ENCODE peak calls at places on chromosomes 2 and 18, in ten cellular contexts. M, A, S, N, Z, H, O, J, P and X are unnamed samples.

GRCh38 chr2:75920721-75921551 is 210.2 kb upstream of the GCFC2 start:
- DNase-seq in M (no peak), A (peak), S (peak), N (no peak), Z (no peak), H (no peak), O (no peak), J (no peak), P (no peak), X (no peak)

GRCh38 chr2:43569921-43570320 is 25.9 kb downstream of the THADA start:
- DNase-seq in M (no peak), A (no peak), S (no peak), N (no peak), Z (no peak), H (no peak), O (no peak), J (no peak), P (no peak), X (no peak)

GRCh38 chr2:134838143-134838620 is at the start of gene ACMSD:
- DNase-seq in M (no peak), A (no peak), S (no peak), N (no peak), Z (no peak), H (no peak), O (no peak), J (no peak), P (no peak), X (no peak)

GRCh38 chr2:235940330-235940729 is 227.9 kb downstream of the GBX2 start:
- DNase-seq in M (no peak), A (no peak), S (no peak), N (peak), Z (no peak), H (no peak), O (no peak), J (no peak), P (peak), X (no peak)

GRCh38 chr2:165837122-165837521 is 43.1 kb upstream of the GALNT3 start:
- DNase-seq in M (no peak), A (no peak), S (no peak), N (no peak), Z (no peak), H (peak), O (no peak), J (no peak), P (peak), X (no peak)

GRCh38 chr2:181077128-181077709 is 96.8 kb downstream of the UBE2E3 start:
- DNase-seq in M (no peak), A (no peak), S (no peak), N (no peak), Z (peak), H (peak), O (no peak), J (no peak), P (no peak), X (peak)

GRCh38 chr2:69572640-69573039 is 70.9 kb downstream of the AAK1 start:
- DNase-seq in M (no peak), A (no peak), S (no peak), N (no peak), Z (no peak), H (no peak), O (no peak), J (no peak), P (no peak), X (no peak)

GRCh38 chr2:162282765-162283425 is 35.6 kb downstream of the IFIH1 start:
- DNase-seq in M (no peak), A (no peak), S (no peak), N (no peak), Z (no peak), H (no peak), O (no peak), J (no peak), P (no peak), X (no peak)

GRCh38 chr18:77093584-77093983 is 39.0 kb downstream of the MBP start:
- DNase-seq in M (no peak), A (no peak), S (no peak), N (no peak), Z (no peak), H (no peak), O (no peak), J (no peak), P (no peak), X (no peak)

GRCh38 chr2:128364441-128364911 is 45.8 kb upstream of the HS6ST1 start:
- DNase-seq in M (no peak), A (no peak), S (no peak), N (no peak), Z (no peak), H (no peak), O (no peak), J (no peak), P (no peak), X (no peak)

GRCh38 chr2:85066874-85067351 is 66.3 kb upstream of the TCF7L1 start:
- DNase-seq in M (peak), A (peak), S (no peak), N (peak), Z (no peak), H (peak), O (peak), J (no peak), P (peak), X (peak)

GRCh38 chr2:148298201-148298600 is 277.3 kb downstream of the MBD5 start:
- DNase-seq in M (no peak), A (no peak), S (no peak), N (no peak), Z (no peak), H (peak), O (no peak), J (no peak), P (no peak), X (no peak)

GRCh38 chr2:158518083-158518482 is 61.3 kb downstream of the PKP4 start:
- DNase-seq in M (no peak), A (no peak), S (no peak), N (no peak), Z (no peak), H (no peak), O (no peak), J (no peak), P (no peak), X (no peak)

GRCh38 chr2:168239281-168239680 is 8.1 kb downstream of the STK39 start:
- DNase-seq in M (no peak), A (no peak), S (no peak), N (no peak), Z (no peak), H (no peak), O (no peak), J (no peak), P (no peak), X (no peak)

GRCh38 chr2:29293830-29294438 is 178.7 kb downstream of the CLIP4 start:
- DNase-seq in M (no peak), A (no peak), S (no peak), N (no peak), Z (no peak), H (peak), O (no peak), J (no peak), P (no peak), X (no peak)

GRCh38 chr18:332721-333513 is 65.1 kb upstream of the THOC1 start:
- DNase-seq in M (no peak), A (no peak), S (no peak), N (no peak), Z (no peak), H (no peak), O (no peak), J (no peak), P (no peak), X (no peak)

GRCh38 chr2:109660046-109660860 is 46.1 kb downstream of the SOWAHC start:
- DNase-seq in M (no peak), A (no peak), S (no peak), N (no peak), Z (no peak), H (peak), O (no peak), J (no peak), P (no peak), X (no peak)

GRCh38 chr18:58541137-58541788 is 87.6 kb downstream of the ALPK2 start:
- DNase-seq in M (no peak), A (no peak), S (no peak), N (peak), Z (no peak), H (no peak), O (peak), J (no peak), P (no peak), X (no peak)

GRCh38 chr2:38535745-38536506 is 66.8 kb downstream of the HNRNPLL start:
- DNase-seq in M (peak), A (peak), S (no peak), N (peak), Z (peak), H (peak), O (no peak), J (peak), P (no peak), X (peak)

GRCh38 chr2:182852090-182852489 is 14.3 kb downstream of the FRZB start:
- DNase-seq in M (no peak), A (no peak), S (no peak), N (no peak), Z (no peak), H (peak), O (no peak), J (no peak), P (no peak), X (no peak)

GRCh38 chr18:28792404-28793103 is 615.6 kb upstream of the CDH2 start:
- DNase-seq in M (no peak), A (no peak), S (no peak), N (no peak), Z (no peak), H (no peak), O (no peak), J (no peak), P (no peak), X (no peak)

GRCh38 chr2:240106765-240107164 is 29.3 kb downstream of the COPS9 start:
- DNase-seq in M (no peak), A (no peak), S (no peak), N (no peak), Z (no peak), H (no peak), O (no peak), J (no peak), P (no peak), X (no peak)